ENCODE peak calls at places on chromosome 3, in six cellular contexts. F is adrenal gland, G is endothelial cell of umbilical vein, C is HCT116, X is H54, O is body of pancreas. N is an unnamed sample.

GRCh38 chr3:160695906-160696305 is 18.9 kb downstream of the ARL14 start:
- DNase-seq in C (no peak), G (no peak), O (no peak), X (no peak), F (no peak), N (no peak)

GRCh38 chr3:122957707-122958210 is 69.8 kb downstream of the SEMA5B start:
- DNase-seq in G (no peak), X (no peak), O (no peak), F (no peak), C (no peak), N (no peak)

GRCh38 chr3:113211370-113212154 is at the start of gene BOC:
- DNase-seq in F (no peak), C (no peak), O (peak), X (peak), G (peak), N (no peak)

GRCh38 chr3:58260261-58260731 is 22.7 kb downstream of the ABHD6 start:
- DNase-seq in C (peak), X (peak), O (no peak), F (no peak), G (no peak), N (no peak)

GRCh38 chr3:8852511-8852910 is 83.1 kb upstream of the OXTR start:
- DNase-seq in G (no peak), X (no peak), O (no peak), F (no peak), C (no peak), N (no peak)

GRCh38 chr3:29420106-29420505 is 139.2 kb downstream of the RBMS3 start:
- DNase-seq in G (no peak), F (no peak), C (no peak), X (no peak), O (no peak), N (no peak)

GRCh38 chr3:108767258-108767657 is 10.0 kb upstream of the RETNLB start:
- DNase-seq in G (no peak), O (no peak), X (no peak), F (no peak), C (no peak), N (no peak)

GRCh38 chr3:109643590-109643989 is 306.2 kb upstream of the DPPA4 start:
- DNase-seq in X (peak), C (peak), F (peak), G (no peak), O (no peak), N (no peak)

GRCh38 chr3:168884353-168884903 is 779.1 kb downstream of the MECOM start:
- DNase-seq in O (peak), X (no peak), C (no peak), G (peak), F (peak), N (no peak)

GRCh38 chr3:354433-354832 is 157.9 kb downstream of the CHL1 start:
- DNase-seq in X (peak), F (peak), O (peak), G (peak), C (peak), N (peak)

GRCh38 chr3:76403556-76403955 is 618.2 kb upstream of the ZNF717 start:
- DNase-seq in X (no peak), F (no peak), G (no peak), C (no peak), O (no peak), N (no peak)

GRCh38 chr3:182182531-182182968 is 470.8 kb downstream of the SOX2 start:
- DNase-seq in G (no peak), X (no peak), F (no peak), C (peak), O (no peak), N (no peak)

GRCh38 chr3:58839187-58839586 is 172.6 kb upstream of the FAM3D start:
- DNase-seq in O (no peak), C (no peak), X (no peak), G (no peak), F (no peak), N (no peak)

GRCh38 chr3:16906679-16907078 is 21.9 kb downstream of the PLCL2 start:
- DNase-seq in O (peak), F (no peak), C (no peak), G (peak), X (no peak), N (peak)

GRCh38 chr3:148513066-148513671 is 184.5 kb upstream of the AGTR1 start:
- DNase-seq in X (no peak), O (no peak), G (peak), C (no peak), F (no peak), N (no peak)

GRCh38 chr3:142723968-142724681 is at the start of gene TRPC1:
- DNase-seq in O (peak), C (peak), F (peak), G (peak), X (peak), N (peak)

GRCh38 chr3:3356836-3357235 is 177.3 kb upstream of the CRBN start:
- DNase-seq in O (no peak), F (no peak), X (no peak), C (no peak), G (no peak), N (no peak)

DNA sequence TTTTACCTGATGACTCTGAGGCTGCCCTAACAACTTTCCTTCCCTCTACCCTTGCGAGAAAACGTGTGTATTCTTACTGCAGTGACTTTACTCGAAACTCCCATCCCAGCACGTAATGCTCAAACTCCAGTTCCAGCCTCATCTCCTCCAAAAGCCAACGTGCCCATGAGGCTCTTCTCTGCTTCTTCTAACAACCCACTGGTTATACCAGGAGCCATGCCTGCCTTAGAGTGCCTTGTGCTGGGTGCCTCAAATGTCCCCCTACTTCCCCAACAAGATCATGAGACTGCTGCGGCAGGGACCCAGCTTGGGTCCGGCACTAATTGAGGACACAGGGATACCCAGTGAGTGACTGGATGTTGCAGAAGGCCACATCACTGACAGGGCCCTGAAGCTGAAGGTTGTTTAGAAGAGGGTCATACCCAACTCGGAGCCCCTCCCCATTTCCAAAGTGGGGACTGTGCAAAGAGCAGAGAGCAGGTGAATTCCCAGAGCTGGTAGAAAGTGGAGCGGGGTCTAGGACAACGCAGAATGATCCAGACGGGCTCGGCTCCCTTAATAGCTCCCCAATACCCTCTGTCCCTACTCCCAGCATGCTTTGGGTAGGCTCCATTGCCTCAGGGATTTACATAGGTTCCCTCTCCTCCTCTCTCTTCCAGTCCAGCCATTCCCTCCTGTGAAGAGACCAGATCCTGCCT is 71.4 kb downstream of the BDH1 start:
- DNase-seq in G (no peak), O (no peak), X (no peak), F (no peak), C (no peak), N (no peak)
- TF ChIP-seq POLR2A in G (no peak), O (no peak), X (no peak), F (no peak), C (peak), N (no peak)

DNA sequence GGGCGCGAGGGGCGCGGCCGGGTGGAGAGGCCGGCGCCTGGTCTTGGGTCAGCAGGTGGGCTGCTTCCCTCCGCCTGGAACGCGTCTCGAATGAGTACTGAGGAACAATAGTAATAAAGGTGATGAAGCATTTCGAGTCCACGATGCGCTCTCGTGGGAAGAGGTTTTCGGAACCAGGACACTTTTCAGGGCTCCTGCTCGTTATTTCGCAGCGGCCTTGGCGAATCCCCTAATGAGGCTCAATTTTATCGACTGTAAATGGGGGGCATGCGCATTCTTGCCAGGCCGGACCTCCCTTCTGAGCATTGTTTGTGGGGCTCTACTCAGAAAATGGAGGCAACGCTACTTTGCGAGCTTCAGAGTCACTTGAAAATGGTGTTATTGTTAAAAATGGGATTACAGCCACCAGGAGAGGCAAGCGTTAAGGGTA is 1.2 kb downstream of the NR2C2 start:
- DNase-seq in G (no peak), F (no peak), X (no peak), C (no peak), O (no peak), N (no peak)
- TF ChIP-seq POLR2A in G (no peak), F (no peak), X (no peak), C (no peak), O (peak), N (peak)

GRCh38 chr3:52531636-52532516 is 1.8 kb downstream of the NT5DC2 start:
- DNase-seq in O (no peak), C (no peak), F (peak), X (peak), G (no peak), N (no peak)
- TF ChIP-seq POLR2A in O (no peak), C (no peak), F (no peak), X (no peak), G (no peak), N (no peak)

DNA sequence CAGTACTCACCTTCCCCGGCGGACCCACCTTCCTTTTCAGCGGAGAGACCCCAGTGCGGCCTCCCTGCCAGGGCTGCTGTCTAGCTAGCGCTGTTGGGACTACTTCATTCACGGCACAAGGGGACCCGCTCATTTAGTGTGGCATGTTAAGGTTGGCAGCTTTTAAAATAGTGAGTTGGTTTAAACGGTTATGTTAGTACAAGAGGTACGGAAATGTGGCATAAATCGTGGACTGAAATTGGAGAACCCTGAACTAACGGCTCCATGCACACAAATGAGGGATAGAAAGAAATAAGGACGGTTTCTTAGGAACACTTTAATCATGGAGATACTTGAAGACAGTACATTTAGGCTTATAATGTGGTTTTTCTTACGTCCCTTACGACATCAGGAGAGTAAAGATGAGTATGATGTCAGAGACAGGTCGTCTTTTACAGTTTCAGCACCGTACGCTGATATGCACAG is 752 bp downstream of the CEP63 start:
- DNase-seq in F (no peak), C (no peak), G (peak), O (no peak), X (no peak), N (peak)
- TF ChIP-seq POLR2A in F (no peak), C (no peak), G (no peak), O (no peak), X (no peak), N (no peak)

GRCh38 chr3:12966847-12967750 is 106.1 kb downstream of the IQSEC1 start:
- DNase-seq in F (no peak), C (no peak), X (no peak), O (no peak), G (peak), N (peak)
- TF ChIP-seq POLR2A in F (peak), C (peak), X (peak), O (peak), G (peak), N (peak)

DNA sequence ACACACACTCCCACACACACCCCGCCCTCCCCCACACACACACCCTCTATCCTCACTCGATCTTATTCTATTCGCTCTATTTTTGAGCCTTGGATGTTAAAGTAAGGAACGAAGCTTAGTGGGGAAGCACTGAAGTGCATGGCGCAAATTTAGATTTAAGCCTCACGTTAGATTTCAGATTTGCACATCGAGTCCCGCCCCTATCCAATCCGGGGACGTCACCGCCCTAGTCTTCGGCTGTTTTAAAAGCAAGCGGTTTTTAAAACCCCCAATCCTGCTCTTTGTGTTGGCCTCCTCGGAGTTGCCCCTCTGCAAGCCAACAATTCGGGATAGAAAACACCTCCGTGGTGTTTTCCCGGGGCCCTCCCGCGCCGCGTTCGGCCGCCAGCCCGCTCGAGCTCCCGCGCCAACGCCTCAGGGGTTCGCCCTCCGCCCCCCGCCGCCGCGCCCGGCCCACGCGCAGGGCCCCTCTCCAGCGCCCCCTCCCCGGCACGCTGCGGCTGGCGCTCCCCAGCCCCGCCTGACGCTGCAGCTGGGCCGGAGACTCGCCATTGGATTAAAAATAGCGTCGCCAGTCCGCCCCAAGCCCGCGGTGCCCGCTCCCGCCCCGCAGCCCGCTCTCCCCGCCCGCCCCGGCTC is at the start of gene USP13:
- DNase-seq in O (peak), C (peak), G (peak), X (peak), F (peak), N (peak)
- TF ChIP-seq POLR2A in O (no peak), C (peak), G (peak), X (peak), F (peak), N (no peak)